ENCODE peak calls at places on chromosomes 3 and 15, in four cellular contexts. C, W, Y and Z are unnamed samples. For H3K4me1, the result is how much of the 10 kb centered on the place peaks cover.

GRCh38 chr15:69659454-69660050 is 206.9 kb downstream of the RPLP1 start:
- DNase-seq in Y (no peak), W (no peak), C (no peak), Z (no peak)

GRCh38 chr3:103218793-103219192 is 784.0 kb downstream of the ZPLD1 start:
- DNase-seq in W (no peak), C (no peak), Y (no peak), Z (no peak)

GRCh38 chr3:192687488-192688152 is 39.7 kb downstream of the FGF12 start:
- DNase-seq in C (no peak), Y (no peak), W (no peak), Z (no peak)

GRCh38 chr15:45268135-45268534 is 16.1 kb downstream of the SLC28A2 start:
- DNase-seq in C (peak), W (no peak), Y (no peak), Z (no peak)

GRCh38 chr3:58207954-58208353 is 2.8 kb downstream of the DNASE1L3 start:
- DNase-seq in W (no peak), Y (no peak), C (no peak), Z (no peak)

GRCh38 chr15:65541231-65541630 is 11.0 kb downstream of the HACD3 start:
- DNase-seq in Y (no peak), C (no peak), W (no peak), Z (no peak)

GRCh38 chr15:100759698-100760356 is 119.8 kb upstream of the ALDH1A3 start:
- DNase-seq in W (no peak), Y (peak), C (peak), Z (no peak)

GRCh38 chr3:144011251-144011799 is 39.7 kb downstream of the DIPK2A start:
- DNase-seq in Y (peak), W (no peak), C (no peak), Z (no peak)

GRCh38 chr3:66442254-66443249 is 58.3 kb downstream of the LRIG1 start:
- DNase-seq in C (peak), W (peak), Y (peak), Z (no peak)

GRCh38 chr3:127074900-127075360 is 92.0 kb downstream of the PLXNA1 start:
- DNase-seq in Y (peak), C (peak), W (no peak), Z (no peak)

GRCh38 chr15:95845862-95846515 is 484.5 kb upstream of the NR2F2 start:
- DNase-seq in W (peak), Y (peak), C (no peak), Z (no peak)

GRCh38 chr3:189403194-189403593 is 228.0 kb upstream of the TP63 start:
- DNase-seq in C (no peak), W (no peak), Y (no peak), Z (no peak)

GRCh38 chr3:187044871-187045552 is 94.3 kb downstream of the RPL39L start:
- DNase-seq in W (no peak), C (no peak), Y (no peak), Z (no peak)

GRCh38 chr3:187049462-187050101 is 89.7 kb downstream of the RPL39L start:
- DNase-seq in C (no peak), Y (no peak), W (no peak), Z (no peak)

GRCh38 chr3:187044206-187044605 is 95.1 kb downstream of the RPL39L start:
- DNase-seq in C (no peak), W (no peak), Y (no peak), Z (no peak)

GRCh38 chr3:187042874-187043458 is 96.3 kb downstream of the RPL39L start:
- DNase-seq in W (no peak), C (no peak), Y (no peak), Z (no peak)

GRCh38 chr3:187046033-187046432 is 93.3 kb downstream of the RPL39L start:
- DNase-seq in C (no peak), W (no peak), Y (no peak), Z (no peak)
- H3K4me1 ChIP-seq in C (under half), W (under half), Y (under half), Z (half or more)

GRCh38 chr15:66707310-66708160 is 5.5 kb downstream of the SMAD6 start:
- DNase-seq in W (no peak), C (no peak), Y (peak), Z (no peak)
- H3K4me1 ChIP-seq in W (half or more), C (under half), Y (under half), Z (under half)

DNA sequence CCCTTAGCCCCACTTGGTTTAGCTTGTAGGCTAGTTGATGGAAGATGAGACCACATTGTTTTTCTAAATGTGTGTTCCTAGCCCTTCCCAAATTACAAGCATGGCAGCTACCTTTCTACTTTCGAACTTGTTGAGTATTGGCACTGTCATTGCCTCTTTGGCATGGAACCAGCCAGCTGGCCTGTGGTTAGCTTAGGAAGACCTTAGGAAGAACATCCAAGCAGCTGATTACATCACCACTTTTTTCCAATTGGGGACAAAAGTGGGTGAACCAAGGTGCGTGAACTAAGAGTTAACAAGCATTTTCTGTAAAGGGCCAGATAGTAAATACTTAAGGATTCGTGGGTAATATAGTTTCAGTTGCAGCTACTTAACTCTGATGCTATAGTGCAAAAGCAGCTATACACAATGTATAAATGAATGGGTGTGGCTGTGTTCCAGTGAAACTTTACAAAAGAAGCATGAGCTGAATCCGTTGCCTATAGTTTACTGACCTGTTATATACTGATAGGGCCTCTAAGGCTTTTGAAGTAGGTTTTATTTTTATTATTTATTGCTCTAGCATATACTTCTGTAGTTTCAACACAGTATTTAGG is 8.5 kb downstream of the KLHL18 start:
- DNase-seq in Y (no peak), W (no peak), C (no peak), Z (no peak)
- H3K4me1 ChIP-seq in Y (under half), W (under half), C (under half), Z (under half)

GRCh38 chr3:125123455-125123854 is 67.7 kb upstream of the HEG1 start:
- DNase-seq in Y (no peak), W (no peak), C (no peak), Z (no peak)
- H3K4me1 ChIP-seq in Y (under half), W (under half), C (under half), Z (under half)

GRCh38 chr3:13574083-13574797 is 25.3 kb downstream of the FBLN2 start:
- DNase-seq in C (no peak), Y (no peak), W (no peak), Z (no peak)
- H3K4me1 ChIP-seq in C (under half), Y (under half), W (under half), Z (under half)

DNA sequence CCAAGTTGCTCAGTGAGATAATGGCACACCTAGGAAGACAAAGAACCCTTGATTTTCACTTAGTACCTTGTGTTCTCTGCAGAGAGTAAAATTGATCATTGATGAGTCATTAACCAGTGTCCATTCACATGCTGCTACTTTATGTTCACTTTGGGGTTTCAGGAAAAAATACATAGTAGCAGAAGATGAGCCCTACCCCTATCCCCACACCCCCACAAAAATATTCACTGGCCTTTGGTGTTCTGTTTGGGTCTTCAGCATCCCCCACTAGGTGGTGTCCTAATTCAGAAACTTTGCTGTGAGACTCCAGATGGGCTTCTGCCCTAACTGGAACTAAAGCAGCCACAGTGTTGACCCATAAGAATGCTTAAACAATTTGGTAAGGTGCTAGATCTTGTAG is 178.8 kb downstream of the KLHL25 start:
- DNase-seq in C (peak), W (no peak), Y (peak), Z (no peak)
- H3K4me1 ChIP-seq in C (half or more), W (half or more), Y (under half), Z (under half)

GRCh38 chr15:31361764-31362120 is 35.1 kb downstream of the KLF13 start:
- DNase-seq in W (no peak), C (no peak), Y (no peak), Z (no peak)
- H3K4me1 ChIP-seq in W (half or more), C (under half), Y (under half), Z (half or more)

DNA sequence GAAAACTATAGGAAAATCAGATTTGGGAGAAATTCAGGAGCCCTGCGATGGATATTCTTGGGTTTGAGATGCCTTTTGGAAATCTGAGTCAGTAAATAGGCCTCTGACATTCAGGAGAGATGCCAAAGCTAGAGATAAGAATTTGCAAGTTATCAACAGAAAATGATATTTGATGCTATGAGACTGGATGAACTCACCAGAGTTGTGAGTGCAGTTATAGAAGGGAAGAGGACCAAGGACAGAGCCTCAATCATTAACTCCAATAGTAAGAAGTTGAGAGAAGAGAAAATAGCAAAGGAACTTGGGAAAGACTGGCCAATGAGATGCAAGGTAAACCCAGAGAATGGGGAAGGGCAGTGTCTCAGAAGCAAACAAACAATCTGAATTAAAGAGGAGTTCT is 7.9 kb upstream of the ANO10 start:
- DNase-seq in C (no peak), W (no peak), Y (peak), Z (no peak)
- H3K4me1 ChIP-seq in C (under half), W (under half), Y (under half), Z (under half)

GRCh38 chr3:172051310-172051956 is 12.1 kb downstream of the FNDC3B start:
- DNase-seq in Y (no peak), C (no peak), W (no peak), Z (no peak)

GRCh38 chr3:172046268-172046915 is 7.0 kb downstream of the FNDC3B start:
- DNase-seq in C (peak), Y (peak), W (no peak), Z (no peak)

GRCh38 chr3:172048599-172048998 is 9.2 kb downstream of the FNDC3B start:
- DNase-seq in W (no peak), C (no peak), Y (no peak), Z (no peak)

GRCh38 chr3:172044833-172045585 is 5.6 kb downstream of the FNDC3B start:
- DNase-seq in W (no peak), Y (no peak), C (no peak), Z (no peak)

DNA sequence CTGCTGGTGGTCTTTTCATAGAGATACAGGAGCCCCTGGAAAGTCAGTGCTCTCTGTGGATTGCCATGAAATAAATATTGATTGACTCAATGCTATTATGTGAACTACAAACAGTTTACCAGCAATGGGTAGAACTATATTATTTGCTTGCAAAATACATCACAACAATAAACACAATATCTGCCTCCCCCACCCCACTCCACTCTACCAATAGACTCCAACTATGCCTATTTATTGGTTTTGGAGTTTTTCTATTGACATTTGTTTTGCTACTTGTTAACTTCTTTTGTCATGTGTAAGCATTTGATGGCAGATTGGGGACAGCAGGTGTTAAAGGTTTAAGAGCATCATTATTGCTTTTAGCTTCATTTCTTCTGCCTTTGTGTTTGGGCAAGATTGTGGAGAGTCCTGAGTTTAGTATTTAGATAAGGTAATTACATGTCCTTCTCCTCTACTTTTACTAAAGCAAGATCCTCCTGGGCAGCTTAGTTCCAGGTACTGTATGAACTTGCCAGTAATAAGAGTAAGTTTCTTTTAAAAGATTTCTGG is 8.3 kb downstream of the FNDC3B start:
- DNase-seq in Y (no peak), C (no peak), W (no peak), Z (no peak)
- H3K4me1 ChIP-seq in Y (under half), C (under half), W (half or more), Z (under half)

DNA sequence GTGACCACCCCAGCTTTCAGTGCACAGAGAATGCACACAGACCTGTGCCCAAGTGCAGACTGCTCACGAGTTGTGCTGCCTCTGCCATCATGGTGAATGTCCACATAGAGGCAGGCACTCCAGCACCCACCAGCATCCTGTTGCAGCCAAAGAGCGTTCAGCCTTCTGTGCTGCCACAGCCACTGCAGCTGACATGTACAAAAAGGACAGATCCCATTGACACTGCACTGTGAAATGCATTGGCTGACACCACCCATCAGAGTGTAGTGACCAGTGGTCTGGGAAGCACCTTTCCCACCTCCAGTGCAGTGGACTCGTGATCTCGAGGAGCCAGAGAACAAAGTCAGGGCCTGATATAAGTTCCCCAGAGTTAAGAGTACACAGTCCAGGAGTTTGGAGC is 260.3 kb downstream of the RAP2B start:
- DNase-seq in C (no peak), Y (no peak), W (no peak), Z (no peak)
- H3K4me1 ChIP-seq in C (under half), Y (under half), W (under half), Z (under half)